ENCODE peak calls at places on chromosomes 11 and 22, in four cellular contexts. L is nephron progenitor cell, U is T-cell, C is Caki2. B is an unnamed sample.

GRCh38 chr11:80873309-80873999 is 1432.6 kb upstream of the TENM4 start:
- DNase-seq in L (no peak), U (no peak), C (peak; percentile 2), B (no peak)

GRCh38 chr11:33701831-33702230 is 1.2 kb upstream of the C11orf91 start:
- DNase-seq in L (no peak), U (no peak), C (no peak), B (peak; percentile 32)

GRCh38 chr11:35477871-35478270 is 47.5 kb downstream of the PAMR1 start:
- DNase-seq in L (no peak), U (no peak), C (no peak), B (no peak)

GRCh38 chr22:17734197-17734596 is 40.1 kb downstream of the BID start:
- DNase-seq in L (no peak), U (no peak), C (no peak), B (no peak)

GRCh38 chr22:46356496-46357185 is 21.1 kb downstream of the TRMU start:
- DNase-seq in L (no peak), U (no peak), C (no peak), B (no peak)

GRCh38 chr11:78310500-78310909 is 107.1 kb downstream of the GAB2 start:
- DNase-seq in L (no peak), U (no peak), C (no peak), B (no peak)

GRCh38 chr11:93526691-93527583 is 16.3 kb downstream of the SMCO4 start:
- DNase-seq in L (no peak), U (no peak), C (no peak), B (no peak)

GRCh38 chr11:57551941-57552340 is 14.5 kb downstream of the SMTNL1 start:
- DNase-seq in L (no peak), U (no peak), C (no peak), B (no peak)

GRCh38 chr22:41979423-41980250 is 10.4 kb downstream of the SEPTIN3 start:
- DNase-seq in L (no peak), U (no peak), C (no peak), B (no peak)

GRCh38 chr22:48044484-48045060 is 1282.1 kb downstream of the TBC1D22A start:
- DNase-seq in L (no peak), U (no peak), C (no peak), B (no peak)

GRCh38 chr11:128520886-128521696 is 66.3 kb downstream of the ETS1 start:
- DNase-seq in L (no peak), U (no peak), C (no peak), B (no peak)

GRCh38 chr11:130431337-130431773 is 2.9 kb upstream of the ADAMTS8 start:
- DNase-seq in L (peak; percentile 90), U (peak; percentile 59), C (peak; percentile 24), B (peak; percentile 88)

GRCh38 chr11:118401880-118402590 is 629 bp downstream of the ATP5MG start:
- DNase-seq in L (no peak), U (no peak), C (no peak), B (no peak)

GRCh38 chr11:75536786-75537629 is 11.3 kb upstream of the GDPD5 start:
- DNase-seq in L (no peak), U (no peak), C (peak; percentile 18), B (no peak)

GRCh38 chr22:50609599-50609998 is 9.0 kb downstream of the MAPK8IP2 start:
- DNase-seq in L (no peak), U (no peak), C (no peak), B (no peak)

GRCh38 chr22:25146311-25146710 is 53.3 kb upstream of the CRYBB3 start:
- DNase-seq in L (no peak), U (no peak), C (no peak), B (no peak)

GRCh38 chr22:29165336-29166060 is 40.2 kb upstream of the EMID1 start:
- DNase-seq in L (no peak), U (no peak), C (no peak), B (no peak)

GRCh38 chr11:126327280-126328000 is 23.6 kb downstream of the DCPS start:
- DNase-seq in L (no peak), U (no peak), C (peak; percentile 89), B (no peak)

GRCh38 chr22:50271519-50271970 is 1.4 kb upstream of the MAPK11 start:
- DNase-seq in L (peak; percentile 88), U (no peak), C (peak; percentile 86), B (peak; percentile 80)

GRCh38 chr22:38864361-38865191 is 7.4 kb downstream of the CBX6 start:
- DNase-seq in L (no peak), U (no peak), C (no peak), B (peak; percentile 54)

GRCh38 chr11:108947654-108948570 is 283.0 kb downstream of the DDX10 start:
- DNase-seq in L (no peak), U (no peak), C (no peak), B (no peak)

GRCh38 chr22:11253000-11253511 is 4274.9 kb upstream of the OR11H1 start:
- DNase-seq in L (no peak), U (no peak), C (no peak), B (no peak)